ENCODE peak calls at places on chromosomes 4 and X, in ten cellular contexts. K is sigmoid colon, H is testis, I is suprapubic skin, Z is K562, G is adrenal gland, Y is body of pancreas, F is prostate gland, B is uterus, J is ovary. S is an unnamed sample.

GRCh38 chr4:110088670-110089069 is 109.7 kb downstream of the ELOVL6 start:
- DNase-seq in K (no peak), H (no peak), I (no peak), Z (no peak), G (no peak), Y (no peak), F (no peak), B (no peak), J (no peak), S (no peak)

GRCh38 chrX:73262991-73263390 is 48.3 kb upstream of the NAP1L2 start:
- DNase-seq in K (no peak), H (no peak), I (no peak), Z (no peak), G (no peak), Y (no peak), F (no peak), B (no peak), J (no peak), S (no peak)

GRCh38 chr4:5141802-5142201 is 90.5 kb downstream of the STK32B start:
- DNase-seq in K (no peak), H (no peak), I (no peak), Z (no peak), G (no peak), Y (no peak), F (no peak), B (no peak), J (no peak), S (no peak)

GRCh38 chr4:48017108-48017527 is 546 bp downstream of the NIPAL1 start:
- DNase-seq in K (peak; percentile 64), H (peak; percentile 55), I (peak; percentile 77), Z (peak; percentile 58), G (peak; percentile 39), Y (peak; percentile 41), F (peak; percentile 35), B (peak; percentile 25), J (peak; percentile 43), S (peak; percentile 78)

GRCh38 chr4:4202510-4202909 is 24.2 kb downstream of the OTOP1 start:
- DNase-seq in K (no peak), H (no peak), I (no peak), Z (no peak), G (no peak), Y (no peak), F (no peak), B (no peak), J (no peak), S (no peak)

GRCh38 chr4:2977116-2978097 is 14.0 kb downstream of the GRK4 start:
- DNase-seq in K (no peak), H (no peak), I (no peak), Z (peak; percentile 37), G (no peak), Y (no peak), F (no peak), B (no peak), J (no peak), S (no peak)

GRCh38 chrX:11423362-11423818 is 130.2 kb downstream of the AMELX start:
- DNase-seq in K (no peak), H (no peak), I (no peak), Z (peak; percentile 34), G (peak; percentile 20), Y (no peak), F (no peak), B (no peak), J (no peak), S (peak; percentile 22)

GRCh38 chr4:159002950-159003349 is 99.9 kb upstream of the RAPGEF2 start:
- DNase-seq in K (no peak), H (no peak), I (no peak), Z (no peak), G (no peak), Y (no peak), F (no peak), B (no peak), J (no peak), S (no peak)

GRCh38 chrX:73561791-73562190 is 1.2 kb upstream of the CHIC1 start:
- DNase-seq in K (no peak), H (no peak), I (no peak), Z (no peak), G (no peak), Y (no peak), F (no peak), B (no peak), J (no peak), S (no peak)

GRCh38 chr4:31328921-31329320 is 608.8 kb downstream of the PCDH7 start:
- DNase-seq in K (no peak), H (no peak), I (no peak), Z (no peak), G (no peak), Y (no peak), F (no peak), B (no peak), J (no peak), S (no peak)

GRCh38 chr4:22874334-22874912 is 181.7 kb downstream of the GBA3 start:
- DNase-seq in K (no peak), H (no peak), I (no peak), Z (no peak), G (no peak), Y (no peak), F (no peak), B (no peak), J (no peak), S (no peak)
- H3K4me3 ChIP-seq in K (no peak overlapping the region), H (no peak overlapping the region), I (no peak overlapping the region), Z (no peak overlapping the region), G (no peak overlapping the region), Y (no peak overlapping the region), F (no peak overlapping the region), B (no peak overlapping the region), J (no peak overlapping the region), S (no peak overlapping the region)

GRCh38 chrX:41005445-41005992 is 79.7 kb upstream of the USP9X start:
- DNase-seq in K (no peak), H (no peak), I (no peak), Z (no peak), G (no peak), Y (no peak), F (no peak), B (no peak), J (no peak), S (no peak)
- H3K36me3 ChIP-seq in K (no peaks in the 10 kb centered on the region), H (no peaks in the 10 kb centered on the region), I (no peaks in the 10 kb centered on the region), Z (no peaks in the 10 kb centered on the region), G (no peaks in the 10 kb centered on the region), Y (no peaks in the 10 kb centered on the region), F (no peaks in the 10 kb centered on the region), B (no peaks in the 10 kb centered on the region), J (no peaks in the 10 kb centered on the region), S (no peaks in the 10 kb centered on the region)

GRCh38 chr4:930827-931193 is 1.3 kb downstream of the GAK start:
- DNase-seq in K (no peak), H (no peak), I (peak; percentile 50), Z (no peak), G (no peak), Y (peak; percentile 9), F (no peak), B (no peak), J (no peak), S (no peak)

GRCh38 chr4:931194-931959 is 739 bp downstream of the GAK start:
- DNase-seq in K (no peak), H (no peak), I (peak; percentile 81), Z (peak; percentile 41), G (no peak), Y (peak; percentile 29), F (no peak), B (no peak), J (no peak), S (peak; percentile 60)

GRCh38 chr4:929970-930625 is 2.0 kb downstream of the GAK start:
- DNase-seq in K (no peak), H (no peak), I (peak; percentile 66), Z (no peak), G (no peak), Y (peak; percentile 15), F (no peak), B (no peak), J (no peak), S (peak; percentile 58)

GRCh38 chr4:932713-933070 is 432 bp downstream of the TMEM175 start:
- DNase-seq in K (no peak), H (no peak), I (peak; percentile 69), Z (peak; percentile 45), G (no peak), Y (no peak), F (no peak), B (no peak), J (no peak), S (no peak)

GRCh38 chr4:931960-932712 is at the start of the genes GAK and TMEM175:
- DNase-seq in K (peak; percentile 98), H (peak; percentile 94), I (peak; percentile 97), Z (peak; percentile 97), G (peak; percentile 97), Y (peak; percentile 97), F (peak; percentile 93), B (peak; percentile 93), J (peak; percentile 97), S (peak; percentile 99)
- TF ChIP-seq POLR2A in K (peak; percentile 58), H (no peak), I (peak; percentile 60), Z (peak; percentile 91), G (peak; percentile 76), Y (peak; percentile 90), F (peak; percentile 83), B (peak; percentile 90), J (peak; percentile 63), S (peak; percentile 94)

GRCh38 chr4:86487738-86488137 is 106.4 kb upstream of the PTPN13 start:
- DNase-seq in K (no peak), H (no peak), I (no peak), Z (no peak), G (no peak), Y (no peak), F (no peak), B (no peak), J (no peak), S (no peak)

GRCh38 chr4:86482296-86482695 is 111.8 kb upstream of the PTPN13 start:
- DNase-seq in K (no peak), H (no peak), I (no peak), Z (no peak), G (no peak), Y (no peak), F (no peak), B (no peak), J (no peak), S (no peak)

GRCh38 chr4:86481429-86481828 is 112.7 kb upstream of the PTPN13 start:
- DNase-seq in K (no peak), H (no peak), I (no peak), Z (no peak), G (no peak), Y (no peak), F (no peak), B (no peak), J (no peak), S (no peak)

GRCh38 chr4:86484241-86484640 is 109.9 kb upstream of the PTPN13 start:
- DNase-seq in K (no peak), H (no peak), I (no peak), Z (no peak), G (no peak), Y (no peak), F (no peak), B (no peak), J (no peak), S (no peak)

DNA sequence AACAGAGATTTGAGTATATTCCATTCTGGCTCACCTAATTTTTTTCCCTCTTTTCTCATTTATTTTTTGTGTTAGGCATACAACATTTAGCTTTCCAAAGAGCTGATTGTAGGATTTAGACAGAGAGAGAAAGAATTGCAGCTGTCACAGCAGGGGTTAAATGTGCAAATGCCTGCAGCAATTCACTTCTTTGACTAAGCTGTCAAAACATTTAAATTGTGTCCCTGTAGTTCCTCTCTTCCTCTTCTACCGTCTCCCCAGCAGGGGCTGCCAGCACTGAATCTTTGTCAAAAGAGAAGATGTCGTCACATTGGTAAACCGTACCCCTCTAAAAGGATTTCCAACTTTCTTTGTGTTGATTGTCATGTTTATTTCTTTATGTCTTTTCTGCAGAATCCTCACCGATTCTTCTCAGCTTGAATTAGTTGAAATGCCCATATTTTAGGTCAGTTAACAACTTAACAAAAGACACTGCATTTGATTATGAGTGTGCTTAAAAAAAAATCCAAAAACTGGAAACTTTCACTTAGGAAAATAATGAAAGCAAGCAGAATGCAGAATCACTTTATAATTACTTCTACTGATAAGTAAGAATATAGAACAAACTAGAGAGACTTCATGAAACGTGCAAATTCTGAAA is 111.1 kb upstream of the PTPN13 start:
- DNase-seq in K (no peak), H (no peak), I (no peak), Z (no peak), G (no peak), Y (no peak), F (no peak), B (no peak), J (no peak), S (no peak)
- H3K4me3 ChIP-seq in K (no peak overlapping the region), H (no peak overlapping the region), I (no peak overlapping the region), Z (no peak overlapping the region), G (no peak overlapping the region), Y (no peak overlapping the region), F (no peak overlapping the region), B (no peak overlapping the region), J (no peak overlapping the region), S (no peak overlapping the region)